ENCODE peak calls at places on chromosomes 2 and 18, in five cellular contexts. C, E, W, R and Y are unnamed samples.

GRCh38 chr2:26178746-26179436 is 6.0 kb downstream of the GAREM2 start:
- DNase-seq in C (no peak), E (peak; percentile 63), R (no peak), W (no peak), Y (no peak)

GRCh38 chr2:8511868-8512612 is 169.8 kb upstream of the ID2 start:
- DNase-seq in R (peak; percentile 42), C (peak; percentile 64), E (no peak), W (peak; percentile 68), Y (no peak)

GRCh38 chr2:26533661-26534060 is 55.7 kb upstream of the OTOF start:
- DNase-seq in R (no peak), C (no peak), W (no peak), E (no peak), Y (no peak)

GRCh38 chr2:18311413-18311812 is 249.0 kb downstream of the RDH14 start:
- DNase-seq in E (no peak), W (peak; percentile 66), C (peak; percentile 64), R (no peak), Y (no peak)

GRCh38 chr2:74499940-74500577 is 656 bp upstream of the LBX2 start:
- DNase-seq in W (no peak), E (no peak), C (no peak), R (no peak), Y (no peak)

GRCh38 chr2:112626604-112627059 is 19.1 kb upstream of the SLC20A1 start:
- DNase-seq in E (peak; percentile 48), R (no peak), C (peak; percentile 68), W (peak; percentile 65), Y (peak; percentile 18)

GRCh38 chr2:3780477-3781402 is 77.4 kb downstream of the DCDC2C start:
- DNase-seq in R (peak; percentile 4), W (no peak), C (peak; percentile 73), E (peak; percentile 78), Y (peak; percentile 31)

GRCh38 chr18:44741551-44741950 is 60.9 kb downstream of the SETBP1 start:
- DNase-seq in C (no peak), E (no peak), W (no peak), R (no peak), Y (no peak)

GRCh38 chr2:164954186-164954585 is 1.1 kb downstream of the SLC38A11 start:
- DNase-seq in C (no peak), R (no peak), E (no peak), W (no peak), Y (no peak)

GRCh38 chr2:24635181-24635580 is 144.1 kb downstream of the NCOA1 start:
- DNase-seq in W (peak; percentile 59), E (no peak), R (no peak), C (peak; percentile 31), Y (no peak)

GRCh38 chr2:239824051-239824694 is 201.0 kb downstream of the NDUFA10 start:
- DNase-seq in W (no peak), C (no peak), R (no peak), E (no peak), Y (peak; percentile 26)

GRCh38 chr2:233811732-233812131 is 33.6 kb downstream of the MROH2A start:
- DNase-seq in R (no peak), W (no peak), E (no peak), C (no peak), Y (no peak)

GRCh38 chr2:96117701-96118588 is 1.6 kb upstream of the ADRA2B start:
- DNase-seq in R (no peak), W (no peak), C (no peak), E (peak; percentile 43), Y (no peak)

GRCh38 chr18:58525517-58525916 is 103.4 kb downstream of the ALPK2 start:
- DNase-seq in E (no peak), W (peak; percentile 75), R (no peak), C (peak; percentile 84), Y (no peak)

GRCh38 chr2:198715304-198715703 is 742.4 kb downstream of the SATB2 start:
- DNase-seq in E (no peak), C (no peak), W (no peak), R (no peak), Y (no peak)

GRCh38 chr2:101109451-101110140 is 41.6 kb downstream of the TBC1D8 start:
- DNase-seq in C (no peak), W (no peak), R (no peak), E (no peak), Y (no peak)

GRCh38 chr2:174781996-174782395 is 17.7 kb upstream of the CHRNA1 start:
- DNase-seq in E (no peak), C (no peak), W (no peak), R (no peak), Y (no peak)

GRCh38 chr2:36526216-36526615 is 71.8 kb downstream of the FEZ2 start:
- DNase-seq in R (no peak), W (peak; percentile 47), E (no peak), C (peak; percentile 74), Y (no peak)

GRCh38 chr2:61235716-61236115 is 73.7 kb downstream of the C2orf74 start:
- DNase-seq in W (no peak), E (no peak), C (no peak), R (no peak), Y (no peak)

GRCh38 chr2:221100467-221101089 is 471.5 kb downstream of the EPHA4 start:
- DNase-seq in W (no peak), C (no peak), E (no peak), R (no peak), Y (no peak)

GRCh38 chr2:227460079-227460485 is 11.9 kb upstream of the AGFG1 start:
- DNase-seq in E (peak; percentile 21), R (peak; percentile 29), W (peak; percentile 68), C (peak; percentile 65), Y (no peak)

GRCh38 chr2:240200230-240201051 is 60.0 kb upstream of the OTOS start:
- DNase-seq in W (no peak), R (no peak), C (peak; percentile 6), E (no peak), Y (no peak)

GRCh38 chr18:28647961-28648360 is 471.0 kb upstream of the CDH2 start:
- DNase-seq in W (no peak), R (no peak), E (no peak), C (no peak), Y (no peak)

GRCh38 chr2:42192010-42192373 is 22.8 kb downstream of the EML4 start:
- DNase-seq in W (no peak), E (no peak), R (no peak), C (no peak), Y (no peak)

GRCh38 chr2:38731090-38731489 is 20.1 kb downstream of the SRSF7 start:
- DNase-seq in C (no peak), R (no peak), E (no peak), W (no peak), Y (no peak)

GRCh38 chr18:68940754-68941153 is 142.9 kb downstream of the CCDC102B start:
- DNase-seq in C (no peak), W (no peak), E (no peak), R (no peak), Y (no peak)

GRCh38 chr2:193584522-193584938 is 1389.8 kb upstream of the TMEFF2 start:
- DNase-seq in E (peak; percentile 53), W (no peak), R (no peak), C (peak; percentile 1), Y (no peak)

GRCh38 chr2:37870829-37871228 is 54.3 kb upstream of the RMDN2 start:
- DNase-seq in R (no peak), W (no peak), C (peak; percentile 42), E (peak; percentile 45), Y (no peak)

GRCh38 chr2:102704531-102704930 is 57.3 kb upstream of the TMEM182 start:
- DNase-seq in E (no peak), C (no peak), R (no peak), W (no peak), Y (no peak)

GRCh38 chr2:102707796-102708713 is 53.8 kb upstream of the TMEM182 start:
- DNase-seq in R (no peak), C (no peak), E (no peak), W (no peak), Y (no peak)

GRCh38 chr2:102703305-102703704 is 58.5 kb upstream of the TMEM182 start:
- DNase-seq in W (no peak), E (no peak), C (no peak), R (no peak), Y (no peak)

GRCh38 chr2:102698369-102699111 is 63.3 kb upstream of the TMEM182 start:
- DNase-seq in R (no peak), W (no peak), E (peak; percentile 9), C (no peak), Y (no peak)

GRCh38 chr2:102703748-102704147 is 58.1 kb upstream of the TMEM182 start:
- DNase-seq in E (no peak), W (peak; percentile 9), R (no peak), C (peak; percentile 5), Y (no peak)
- TF ChIP-seq CTCF in E (peak; percentile 27), W (peak; percentile 66), R (peak; percentile 41), C (peak; percentile 35), Y (peak; percentile 60)

GRCh38 chr2:214966420-214966819 is 156.9 kb upstream of the BARD1 start:
- DNase-seq in W (no peak), E (no peak), C (no peak), R (no peak), Y (no peak)

GRCh38 chr2:214960677-214961076 is 151.2 kb upstream of the BARD1 start:
- DNase-seq in E (no peak), C (peak; percentile 1), R (no peak), W (no peak), Y (no peak)
- TF ChIP-seq CTCF in E (peak; percentile 27), C (peak; percentile 28), R (no peak), W (peak; percentile 74), Y (peak; percentile 29)

GRCh38 chr2:46094689-46095088 is 202.5 kb upstream of the EPAS1 start:
- DNase-seq in E (no peak), W (no peak), R (no peak), C (peak; percentile 12), Y (no peak)

GRCh38 chr2:46097714-46098480 is 199.3 kb upstream of the EPAS1 start:
- DNase-seq in E (no peak), R (peak; percentile 99), W (peak; percentile 95), C (peak; percentile 100), Y (no peak)

GRCh38 chr2:46096272-46096671 is 200.9 kb upstream of the EPAS1 start:
- DNase-seq in W (peak; percentile 59), E (no peak), R (no peak), C (peak; percentile 41), Y (no peak)

GRCh38 chr2:46098606-46099005 is 198.6 kb upstream of the EPAS1 start:
- DNase-seq in W (peak; percentile 89), R (peak; percentile 69), C (peak; percentile 92), E (no peak), Y (no peak)

DNA sequence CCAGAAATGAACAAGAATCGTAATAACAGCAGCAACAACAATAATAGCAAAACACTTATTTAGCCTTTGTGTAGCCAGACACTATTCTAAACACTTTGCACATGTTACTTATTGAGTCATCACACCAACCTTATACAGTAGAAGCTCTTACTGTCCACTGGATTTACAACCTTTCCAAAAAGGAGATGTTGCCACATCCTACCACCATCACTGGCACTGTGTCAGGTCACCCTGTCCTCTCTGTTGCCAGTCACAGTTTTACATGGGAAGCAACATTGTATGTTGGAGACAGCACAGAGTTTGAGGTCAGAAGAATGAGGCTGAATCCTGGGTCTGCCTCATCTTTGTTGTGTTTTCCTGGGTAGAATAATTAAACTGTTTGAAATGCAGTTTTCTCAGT is 201.4 kb upstream of the EPAS1 start:
- DNase-seq in C (peak; percentile 42), W (peak; percentile 66), R (no peak), E (no peak), Y (no peak)
- TF ChIP-seq CTCF in C (no peak), W (no peak), R (no peak), E (no peak), Y (no peak)

GRCh38 chr2:135876066-135876711 is at the start of gene MCM6:
- DNase-seq in W (peak; percentile 99), R (peak; percentile 99), E (peak; percentile 95), C (peak; percentile 99), Y (peak; percentile 93)
- TF ChIP-seq CTCF in W (peak; percentile 33), R (no peak), E (no peak), C (no peak), Y (peak; percentile 25)